ENCODE peak calls at places on chromosomes 2 and 18, in ten cellular contexts. I is stomach, T is HCT116, X is breast epithelium, B is transverse colon, P is OCI-LY7, W is RWPE1, M is mammary epithelial cell, J is AG04450, C is neural progenitor cell. E is an unnamed sample.

GRCh38 chr2:140256080-140256479 is 1475.9 kb upstream of the NXPH2 start:
- DNase-seq in M (no peak), C (no peak), X (no peak), T (no peak), B (no peak), I (no peak), J (no peak), P (no peak), W (no peak), E (no peak)

GRCh38 chr2:240383099-240383758 is 52.2 kb upstream of the GPC1 start:
- DNase-seq in W (no peak), I (no peak), J (no peak), M (no peak), B (no peak), P (no peak), C (no peak), T (no peak), X (no peak), E (no peak)

GRCh38 chr2:131039908-131040660 is 53.2 kb downstream of the FAM168B start:
- DNase-seq in I (no peak), C (no peak), X (no peak), B (no peak), W (no peak), J (no peak), M (no peak), P (no peak), T (no peak), E (peak; percentile 34)

GRCh38 chr2:3449106-3449505 is 69.6 kb downstream of the TRAPPC12 start:
- DNase-seq in P (no peak), B (no peak), X (no peak), J (no peak), I (no peak), C (no peak), W (no peak), T (no peak), M (no peak), E (no peak)

GRCh38 chr18:22800551-22800951 is 132.6 kb upstream of the RBBP8 start:
- DNase-seq in B (no peak), X (no peak), J (no peak), I (no peak), P (no peak), M (no peak), C (no peak), W (no peak), T (no peak), E (no peak)

GRCh38 chr2:109597283-109597682 is 16.5 kb downstream of the SEPTIN10 start:
- DNase-seq in B (no peak), X (no peak), T (no peak), M (no peak), J (no peak), C (no peak), P (no peak), I (no peak), W (no peak), E (no peak)

GRCh38 chr2:59926706-59927105 is 626.7 kb downstream of the BCL11A start:
- DNase-seq in W (no peak), J (no peak), X (no peak), P (no peak), B (no peak), C (no peak), T (no peak), M (no peak), I (no peak), E (no peak)

GRCh38 chr2:191696001-191696400 is 18.1 kb downstream of the NABP1 start:
- DNase-seq in W (no peak), X (no peak), T (no peak), C (no peak), P (no peak), J (peak; percentile 85), M (peak; percentile 65), I (no peak), B (peak; percentile 17), E (no peak)

GRCh38 chr18:59272971-59273935 is at the start of gene RAX:
- DNase-seq in I (no peak), X (no peak), M (no peak), T (no peak), J (no peak), W (peak; percentile 35), P (no peak), C (peak; percentile 96), B (no peak), E (no peak)

GRCh38 chr18:60277855-60278480 is 94.6 kb downstream of the MC4R start:
- DNase-seq in J (peak; percentile 11), W (peak; percentile 1), P (no peak), I (no peak), C (no peak), T (no peak), B (no peak), X (no peak), M (peak; percentile 3), E (no peak)

GRCh38 chr18:12109836-12110235 is 16.2 kb downstream of the ANKRD62 start:
- DNase-seq in T (no peak), J (no peak), C (no peak), M (no peak), P (no peak), B (no peak), I (no peak), W (no peak), X (no peak), E (no peak)

GRCh38 chr2:203579131-203579643 is 44.1 kb upstream of the RAPH1 start:
- DNase-seq in W (peak; percentile 88), T (peak; percentile 93), I (peak; percentile 78), M (peak; percentile 99), X (peak; percentile 72), P (no peak), C (no peak), B (peak; percentile 80), J (peak; percentile 26), E (no peak)

GRCh38 chr2:240646900-240647502 is 21.7 kb downstream of the GPR35 start:
- DNase-seq in I (no peak), C (no peak), P (no peak), X (peak; percentile 7), T (no peak), J (no peak), M (no peak), W (no peak), B (no peak), E (no peak)

GRCh38 chr2:9310390-9310789 is 103.8 kb downstream of the ASAP2 start:
- DNase-seq in B (peak; percentile 53), M (peak; percentile 93), W (peak; percentile 88), T (no peak), P (no peak), I (peak; percentile 55), X (no peak), J (no peak), C (no peak), E (no peak)

GRCh38 chr2:161369311-161369710 is 46.8 kb upstream of the TBR1 start:
- DNase-seq in I (no peak), C (no peak), P (no peak), X (no peak), J (no peak), M (no peak), T (no peak), B (no peak), W (no peak), E (no peak)

GRCh38 chr2:74548285-74548918 is 5.3 kb downstream of the LOXL3 start:
- DNase-seq in W (no peak), B (no peak), P (no peak), I (no peak), M (no peak), X (no peak), C (peak; percentile 41), T (no peak), J (no peak), E (no peak)

GRCh38 chr2:228401065-228401912 is 219.8 kb upstream of the SPHKAP start:
- DNase-seq in B (no peak), C (no peak), X (no peak), J (no peak), P (peak; percentile 3), I (no peak), M (peak; percentile 5), T (no peak), W (no peak), E (no peak)
- TF ChIP-seq CTCF in B (no peak), C (no peak), X (no peak), J (no peak), P (peak; percentile 62), I (no peak), M (peak; percentile 13), T (peak; percentile 47), W (no peak), E (no peak)

DNA sequence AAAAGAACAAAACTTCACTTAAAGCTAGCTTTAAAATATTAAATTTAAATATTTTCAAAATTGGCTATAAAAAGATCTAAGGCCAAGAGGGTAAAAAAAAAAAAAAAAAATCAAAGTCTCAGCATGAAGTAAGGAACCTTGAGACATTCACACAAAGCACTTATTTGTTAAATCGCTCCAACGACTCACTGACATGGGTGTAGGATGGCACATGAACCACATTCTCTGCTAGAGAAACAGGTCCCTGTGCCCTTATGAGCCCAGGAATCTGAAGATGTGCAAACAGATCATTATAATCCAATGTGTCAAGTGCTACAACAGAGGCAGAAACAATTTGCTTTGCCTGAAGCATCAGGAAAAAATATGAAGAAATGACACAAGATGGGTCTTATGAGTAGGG is 13.8 kb downstream of the LAPTM4A start:
- DNase-seq in X (no peak), T (no peak), W (no peak), B (no peak), C (no peak), M (no peak), J (no peak), P (no peak), I (no peak), E (no peak)
- TF ChIP-seq CTCF in X (no peak), T (no peak), W (no peak), B (no peak), C (no peak), M (no peak), J (no peak), P (no peak), I (no peak), E (no peak)

GRCh38 chr2:231683907-231684306 is 24.4 kb upstream of the PTMA start:
- DNase-seq in M (no peak), P (peak; percentile 35), X (no peak), C (no peak), J (no peak), T (no peak), I (no peak), W (no peak), B (no peak), E (no peak)
- TF ChIP-seq CTCF in M (no peak), P (no peak), X (no peak), C (no peak), J (no peak), T (no peak), I (no peak), W (no peak), B (no peak), E (no peak)

DNA sequence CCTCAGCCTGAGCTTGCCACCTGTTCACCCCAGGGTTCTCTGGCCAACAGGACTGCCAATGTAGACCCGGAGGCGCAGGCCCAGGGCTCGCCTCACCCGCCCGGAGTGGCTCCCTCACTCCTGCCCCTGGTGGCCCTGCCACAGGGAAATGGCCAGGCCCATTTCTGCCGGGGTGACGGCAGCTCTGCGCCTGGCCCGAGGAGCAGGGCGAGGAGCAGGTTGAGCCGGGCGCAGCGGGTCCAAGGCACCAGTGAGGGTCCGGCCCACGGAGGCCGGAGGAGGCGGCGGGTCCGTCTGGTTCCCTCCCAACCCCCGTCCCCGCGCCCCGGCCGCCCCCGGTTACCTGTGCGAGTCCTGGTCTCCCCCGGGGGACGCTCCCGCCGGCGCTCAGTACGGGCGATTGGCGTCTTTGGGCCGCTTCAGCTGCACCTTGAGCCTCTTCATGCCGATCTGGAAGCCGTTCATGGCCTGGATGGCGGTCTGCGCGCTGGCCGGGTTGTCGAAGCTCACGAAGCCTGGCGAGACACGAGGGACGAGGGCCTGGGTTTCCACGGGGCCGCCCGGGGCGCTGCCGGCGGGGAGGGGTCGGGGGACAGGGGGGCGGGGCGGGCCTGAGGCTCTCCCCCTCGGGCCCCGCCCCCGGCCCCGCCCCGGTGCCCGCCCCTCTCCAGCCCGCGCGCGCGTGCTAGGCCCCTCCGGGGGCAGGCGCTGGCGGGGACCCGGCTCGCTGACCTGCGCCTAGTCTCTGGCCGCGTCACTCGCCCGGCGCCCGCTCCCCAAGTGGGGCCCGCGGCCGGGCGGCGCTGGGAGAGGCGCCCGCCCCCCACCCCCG is 312.0 kb downstream of the CELF4 start:
- DNase-seq in B (no peak), J (no peak), C (peak; percentile 89), I (peak; percentile 63), X (no peak), W (peak; percentile 10), P (no peak), T (no peak), M (no peak), E (peak; percentile 39)
- TF ChIP-seq CTCF in B (no peak), J (no peak), C (peak; percentile 31), I (no peak), X (no peak), W (no peak), P (no peak), T (no peak), M (no peak), E (no peak)

E was measured in mesothelial cell of epicardium.